ENCODE peak calls at places on chromosome 22, in five cellular contexts. X, W, L, P and F are unnamed samples.
A peak's percentile ranks its signal among the peaks of the same experiment; 100 is the strongest.

GRCh38 chr22:18929459-18929858 is 6.6 kb downstream of the PRODH start:
- DNase-seq in X (no peak), W (no peak), L (no peak), P (no peak), F (no peak)

GRCh38 chr22:35681454-35682050 is 33.3 kb downstream of the APOL6 start:
- DNase-seq in X (no peak), W (no peak), L (no peak), P (no peak), F (no peak)

GRCh38 chr22:35043251-35043931 is 22.6 kb upstream of the ISX start:
- DNase-seq in X (no peak), W (no peak), L (peak; percentile 67), P (no peak), F (no peak)

GRCh38 chr22:19042285-19043110 is 79.7 kb downstream of the DGCR2 start:
- DNase-seq in X (no peak), W (no peak), L (peak; percentile 39), P (no peak), F (no peak)

GRCh38 chr22:43921361-43921760 is 2.2 kb upstream of the PNPLA3 start:
- DNase-seq in X (no peak), W (peak; percentile 79), L (no peak), P (peak; percentile 40), F (peak; percentile 26)

GRCh38 chr22:28029201-28029948 is 110.3 kb upstream of the PITPNB start:
- DNase-seq in X (no peak), W (peak; percentile 45), L (peak; percentile 42), P (no peak), F (no peak)

GRCh38 chr22:27656970-27657369 is 144.6 kb downstream of the MN1 start:
- DNase-seq in X (no peak), W (no peak), L (no peak), P (no peak), F (no peak)

GRCh38 chr22:27317961-27318360 is 483.6 kb downstream of the MN1 start:
- DNase-seq in X (no peak), W (no peak), L (no peak), P (peak; percentile 19), F (peak; percentile 19)

GRCh38 chr22:33162196-33162595 is 104.0 kb upstream of the SYN3 start:
- DNase-seq in X (no peak), W (no peak), L (no peak), P (no peak), F (no peak)

GRCh38 chr22:27662359-27663030 is 139.1 kb downstream of the MN1 start:
- DNase-seq in X (no peak), W (no peak), L (no peak), P (no peak), F (no peak)

GRCh38 chr22:20573176-20573829 is 65.9 kb downstream of the MED15 start:
- DNase-seq in X (no peak), W (no peak), L (no peak), P (no peak), F (no peak)

DNA sequence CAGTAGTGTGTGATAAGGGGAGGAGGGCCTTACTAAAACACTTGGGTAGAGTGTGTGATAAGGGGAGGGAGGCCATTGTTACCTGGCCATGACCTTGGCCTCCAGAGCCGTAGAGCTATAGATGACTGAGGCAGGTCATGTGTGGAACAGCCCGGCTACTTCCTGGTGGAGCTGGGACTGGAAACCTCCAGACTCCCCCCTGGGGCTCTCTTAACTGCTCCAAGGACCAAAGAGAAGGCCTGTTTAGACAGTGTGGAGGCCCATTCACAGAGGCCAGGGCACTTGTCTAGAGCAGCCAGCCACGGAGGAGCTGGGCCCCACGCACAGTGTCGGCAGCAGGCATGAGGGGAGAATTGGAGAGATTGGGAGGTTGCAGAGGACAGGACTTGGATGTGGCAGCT is 12.5 kb upstream of the MICALL1 start:
- DNase-seq in X (no peak), W (no peak), L (peak; percentile 61), P (no peak), F (no peak)
- H3K4me3 ChIP-seq in X (no peak overlapping the region), W (no peak overlapping the region), L (no peak overlapping the region), P (no peak overlapping the region), F (no peak overlapping the region)

GRCh38 chr22:38462960-38463784 is 4.7 kb upstream of the KDELR3 start:
- DNase-seq in X (no peak), W (no peak), L (peak; percentile 89), P (no peak), F (no peak)
- H3K4me3 ChIP-seq in X (no peak overlapping the region), W (no peak overlapping the region), L (no peak overlapping the region), P (no peak overlapping the region), F (no peak overlapping the region)

GRCh38 chr22:24270556-24271405 is at the start of gene SPECC1L:
- DNase-seq in X (peak; percentile 85), W (peak; percentile 91), L (peak; percentile 98), P (peak; percentile 48), F (peak; percentile 71)
- H3K4me3 ChIP-seq in X (peak within 1 kb of the TSS; percentile 98), W (peak within 1 kb of the TSS; percentile 93), L (peak within 1 kb of the TSS; percentile 100), P (peak within 1 kb of the TSS; percentile 89), F (peak within 1 kb of the TSS; percentile 97)

DNA sequence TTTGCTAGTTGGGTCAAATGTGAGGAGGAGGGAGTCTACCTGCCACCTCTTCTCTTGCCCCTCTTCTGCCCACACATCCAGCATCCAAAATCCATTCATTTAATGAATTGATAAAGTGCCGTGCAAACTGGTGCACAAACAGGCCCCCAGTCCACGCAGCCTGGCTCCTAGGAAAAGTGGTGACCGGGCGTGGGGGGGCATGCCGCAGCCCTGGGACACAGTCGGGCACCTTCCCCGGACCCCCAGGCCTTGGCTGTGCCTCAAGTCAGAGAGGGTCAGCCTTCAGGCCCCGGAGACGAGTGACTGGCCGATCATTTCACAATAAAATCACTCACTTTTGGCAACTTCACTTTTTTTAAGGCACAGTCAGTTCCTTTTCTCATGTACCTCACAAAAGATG is 8.1 kb downstream of the CDPF1 start:
- DNase-seq in X (no peak), W (no peak), L (no peak), P (no peak), F (no peak)
- H3K4me3 ChIP-seq in X (no peak overlapping the region), W (no peak overlapping the region), L (no peak overlapping the region), P (no peak overlapping the region), F (no peak overlapping the region)

GRCh38 chr22:38755155-38755910 is 465 bp downstream of the SUN2 start:
- DNase-seq in X (no peak), W (peak; percentile 87), L (peak; percentile 83), P (no peak), F (no peak)
- H3K4me3 ChIP-seq in X (peak overlapping the region; percentile 71), W (peak overlapping the region; percentile 66), L (peak overlapping the region; percentile 82), P (peak overlapping the region; percentile 66), F (peak overlapping the region; percentile 56)

DNA sequence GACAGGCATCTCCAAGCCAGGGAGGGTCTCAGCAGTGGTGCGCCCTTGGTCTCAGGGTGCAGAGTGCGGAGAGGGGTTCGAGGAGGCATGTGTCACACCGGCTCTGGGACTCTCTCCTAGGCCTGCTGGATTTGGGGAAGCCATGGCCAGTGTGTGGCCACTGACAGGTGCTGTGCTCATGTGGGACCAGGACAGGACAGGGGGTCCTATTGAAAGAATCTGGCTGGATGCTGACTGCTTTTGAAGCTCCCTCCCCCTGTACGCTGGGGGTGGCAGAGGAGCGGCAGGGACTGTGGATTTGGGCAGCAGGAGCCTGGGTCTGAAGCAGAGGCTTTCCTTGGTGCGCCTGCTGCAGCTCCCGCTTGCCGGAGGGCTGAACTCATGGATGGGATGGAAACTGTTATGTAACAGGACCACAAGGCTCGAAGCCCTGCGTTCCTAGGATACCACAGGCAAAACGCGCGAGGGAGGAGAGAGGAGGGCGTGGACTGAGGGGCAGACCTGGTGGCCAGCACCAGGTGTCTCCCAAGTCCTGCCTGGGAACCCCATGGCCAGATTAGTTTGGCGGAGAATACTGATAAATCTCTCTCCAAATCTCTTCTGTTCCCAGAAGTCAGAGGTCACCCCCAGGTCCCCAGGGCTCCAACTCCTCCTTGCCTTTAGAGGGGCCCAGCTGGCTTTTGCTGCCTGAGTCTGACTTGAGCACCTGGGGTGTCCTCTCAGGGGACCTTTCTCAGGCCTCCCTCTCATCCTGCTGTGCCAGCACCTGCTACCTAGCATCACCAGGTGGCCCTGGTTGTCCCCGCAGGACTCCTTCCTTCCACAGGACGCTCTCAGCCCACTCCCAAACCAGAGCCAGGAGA is 13.8 kb upstream of the TEF start:
- DNase-seq in X (no peak), W (no peak), L (no peak), P (peak; percentile 31), F (no peak)
- H3K4me3 ChIP-seq in X (peak overlapping the region; percentile 55), W (peak overlapping the region; percentile 54), L (no peak overlapping the region), P (peak overlapping the region; percentile 19), F (peak overlapping the region; percentile 17)

GRCh38 chr22:39068033-39068785 is 8.9 kb upstream of the APOBEC3G start:
- DNase-seq in X (no peak), W (no peak), L (no peak), P (no peak), F (no peak)
- H3K4me3 ChIP-seq in X (no peak overlapping the region), W (no peak overlapping the region), L (no peak overlapping the region), P (no peak overlapping the region), F (no peak overlapping the region)

GRCh38 chr22:29385748-29386147 is 2.6 kb downstream of the AP1B1 start:
- DNase-seq in X (no peak), W (no peak), L (no peak), P (no peak), F (no peak)
- H3K4me3 ChIP-seq in X (no peak overlapping the region), W (no peak overlapping the region), L (no peak overlapping the region), P (no peak overlapping the region), F (no peak overlapping the region)

DNA sequence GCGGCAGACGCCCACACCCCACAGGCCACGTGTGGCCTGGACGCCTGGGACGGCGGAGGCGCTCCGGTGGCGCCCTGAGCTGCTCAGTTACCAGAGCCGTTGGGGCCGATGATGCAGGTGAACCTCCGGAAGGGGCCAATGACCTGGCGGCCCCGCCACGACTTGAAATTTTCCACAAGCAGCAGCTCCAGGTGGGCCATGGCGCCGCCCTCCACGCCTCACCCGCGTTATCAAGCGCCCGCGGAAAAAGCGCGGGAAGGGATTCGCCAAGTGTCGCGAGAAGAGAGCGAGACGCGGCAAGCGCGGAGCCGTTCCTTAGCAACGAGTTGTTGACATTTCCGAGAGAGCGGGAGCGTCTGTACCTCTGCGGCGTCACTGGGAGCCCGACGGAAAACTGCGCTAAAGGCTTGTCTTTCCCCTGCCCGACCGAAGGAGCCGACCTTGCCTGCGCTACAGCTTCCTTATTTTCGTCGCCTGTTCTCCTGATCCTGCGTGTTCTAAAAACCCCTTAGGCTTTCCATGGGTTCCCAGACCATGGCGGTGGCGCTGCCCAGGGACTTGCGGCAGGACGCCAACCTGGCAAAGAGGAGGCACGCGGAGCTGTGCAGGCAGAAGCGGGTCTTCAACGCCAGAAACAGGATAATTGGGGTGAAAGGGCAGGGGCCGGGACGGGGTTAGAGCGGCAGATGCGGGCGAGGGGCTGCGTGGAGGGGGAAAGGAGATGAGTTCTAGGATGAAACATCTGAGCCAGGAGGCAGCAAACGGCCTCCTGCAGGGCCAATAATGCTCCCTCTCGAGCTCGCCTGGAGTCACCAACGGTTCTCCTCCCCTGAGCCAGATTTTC is at the start of the genes RIBC2 and SMC1B:
- DNase-seq in X (no peak), W (peak; percentile 61), L (peak; percentile 93), P (peak; percentile 18), F (peak; percentile 21)
- H3K4me3 ChIP-seq in X (peak within 1 kb of the TSS; percentile 59), W (peak within 1 kb of the TSS; percentile 81), L (peak within 1 kb of the TSS; percentile 83), P (peak within 1 kb of the TSS; percentile 65), F (peak within 1 kb of the TSS; percentile 61)